ENCODE peak calls at places on chromosome 9, in four cellular contexts. One of them, this sample, is unnamed.

GRCh38 chr9:108775901-108776306 is 79.9 kb downstream of the ACTL7B start:
- DNase-seq in T-helper 17 cell: no peak
- DNase-seq in left cardiac atrium: no peak
- DNase-seq in NCI-H748 treated with DMSO at 0.1 percent for 48 hours: no peak
- DNase-seq in this sample: no peak

GRCh38 chr9:135758870-135759269 is 56.9 kb downstream of the KCNT1 start:
- DNase-seq in left cardiac atrium: no peak
- DNase-seq in NCI-H748 treated with DMSO at 0.1 percent for 48 hours: no peak
- DNase-seq in T-helper 17 cell: no peak
- DNase-seq in this sample: no peak

GRCh38 chr9:96109718-96110351 is 192.1 kb downstream of the HSD17B3 start:
- DNase-seq in NCI-H748 treated with DMSO at 0.1 percent for 48 hours: no peak
- DNase-seq in left cardiac atrium: no peak
- DNase-seq in T-helper 17 cell: no peak
- DNase-seq in this sample: no peak

GRCh38 chr9:92501671-92502393 is 19.5 kb upstream of the ASPN start:
- DNase-seq in left cardiac atrium: peak
- DNase-seq in T-helper 17 cell: no peak
- DNase-seq in NCI-H748 treated with DMSO at 0.1 percent for 48 hours: no peak
- DNase-seq in this sample: no peak

GRCh38 chr9:34675048-34675714 is 12.7 kb upstream of the CCL27 start:
- DNase-seq in T-helper 17 cell: peak
- DNase-seq in NCI-H748 treated with DMSO at 0.1 percent for 48 hours: peak
- DNase-seq in left cardiac atrium: peak
- DNase-seq in this sample: peak

GRCh38 chr9:125843646-125844045 is 96.5 kb downstream of the PBX3 start:
- DNase-seq in NCI-H748 treated with DMSO at 0.1 percent for 48 hours: peak
- DNase-seq in left cardiac atrium: no peak
- DNase-seq in T-helper 17 cell: no peak
- DNase-seq in this sample: no peak

GRCh38 chr9:112705773-112706427 is 12.0 kb downstream of the INIP start:
- DNase-seq in NCI-H748 treated with DMSO at 0.1 percent for 48 hours: no peak
- DNase-seq in T-helper 17 cell: no peak
- DNase-seq in left cardiac atrium: no peak
- DNase-seq in this sample: no peak

GRCh38 chr9:17081351-17081750 is 53.5 kb upstream of the CNTLN start:
- DNase-seq in left cardiac atrium: no peak
- DNase-seq in T-helper 17 cell: no peak
- DNase-seq in NCI-H748 treated with DMSO at 0.1 percent for 48 hours: no peak
- DNase-seq in this sample: no peak

GRCh38 chr9:122190597-122191381 is 31.1 kb downstream of the MORN5 start:
- DNase-seq in T-helper 17 cell: no peak
- DNase-seq in left cardiac atrium: no peak
- DNase-seq in NCI-H748 treated with DMSO at 0.1 percent for 48 hours: no peak
- DNase-seq in this sample: no peak

GRCh38 chr9:34655394-34655793 is 3.4 kb downstream of the IL11RA start:
- DNase-seq in T-helper 17 cell: no peak
- DNase-seq in NCI-H748 treated with DMSO at 0.1 percent for 48 hours: no peak
- DNase-seq in left cardiac atrium: no peak
- DNase-seq in this sample: no peak

GRCh38 chr9:83281306-83282255 is 218.6 kb upstream of the RASEF start:
- DNase-seq in left cardiac atrium: peak
- DNase-seq in T-helper 17 cell: no peak
- DNase-seq in NCI-H748 treated with DMSO at 0.1 percent for 48 hours: no peak
- DNase-seq in this sample: no peak

GRCh38 chr9:78821126-78821822 is 524.3 kb downstream of the PSAT1 start:
- DNase-seq in T-helper 17 cell: no peak
- DNase-seq in left cardiac atrium: no peak
- DNase-seq in NCI-H748 treated with DMSO at 0.1 percent for 48 hours: peak
- DNase-seq in this sample: no peak

GRCh38 chr9:123089040-123089439 is 55.6 kb downstream of the GPR21 start:
- DNase-seq in T-helper 17 cell: no peak
- DNase-seq in NCI-H748 treated with DMSO at 0.1 percent for 48 hours: no peak
- DNase-seq in left cardiac atrium: no peak
- DNase-seq in this sample: no peak

GRCh38 chr9:128553695-128554094 is 1.3 kb downstream of the SPTAN1 start:
- DNase-seq in T-helper 17 cell: no peak
- DNase-seq in NCI-H748 treated with DMSO at 0.1 percent for 48 hours: no peak
- DNase-seq in left cardiac atrium: no peak
- DNase-seq in this sample: no peak

GRCh38 chr9:132683873-132684272 is 13.6 kb downstream of the GTF3C4 start:
- DNase-seq in NCI-H748 treated with DMSO at 0.1 percent for 48 hours: no peak
- DNase-seq in T-helper 17 cell: no peak
- DNase-seq in left cardiac atrium: no peak
- DNase-seq in this sample: no peak

GRCh38 chr9:129162901-129163670 is 15.0 kb downstream of the IER5L start:
- DNase-seq in NCI-H748 treated with DMSO at 0.1 percent for 48 hours: no peak
- DNase-seq in left cardiac atrium: no peak
- DNase-seq in T-helper 17 cell: no peak
- DNase-seq in this sample: no peak

GRCh38 chr9:71767421-71768321 is 642 bp downstream of the CEMIP2 start:
- DNase-seq in NCI-H748 treated with DMSO at 0.1 percent for 48 hours: no peak
- DNase-seq in left cardiac atrium: peak
- DNase-seq in T-helper 17 cell: no peak
- DNase-seq in this sample: peak

GRCh38 chr9:114898741-114899140 is 31.6 kb downstream of the TNFSF8 start:
- DNase-seq in left cardiac atrium: peak
- DNase-seq in T-helper 17 cell: peak
- DNase-seq in NCI-H748 treated with DMSO at 0.1 percent for 48 hours: no peak
- DNase-seq in this sample: peak

GRCh38 chr9:121281614-121282291 is 13.8 kb downstream of the GSN start:
- DNase-seq in NCI-H748 treated with DMSO at 0.1 percent for 48 hours: peak
- DNase-seq in T-helper 17 cell: no peak
- DNase-seq in left cardiac atrium: peak
- DNase-seq in this sample: peak

GRCh38 chr9:80066931-80067330 is 495.2 kb downstream of the TLE4 start:
- DNase-seq in NCI-H748 treated with DMSO at 0.1 percent for 48 hours: no peak
- DNase-seq in T-helper 17 cell: no peak
- DNase-seq in left cardiac atrium: no peak
- DNase-seq in this sample: no peak

GRCh38 chr9:126395439-126396212 is 69.0 kb downstream of the MVB12B start:
- DNase-seq in NCI-H748 treated with DMSO at 0.1 percent for 48 hours: no peak
- DNase-seq in T-helper 17 cell: no peak
- DNase-seq in left cardiac atrium: no peak
- DNase-seq in this sample: no peak

GRCh38 chr9:111153973-111154590 is 115.8 kb upstream of the LPAR1 start:
- DNase-seq in NCI-H748 treated with DMSO at 0.1 percent for 48 hours: no peak
- DNase-seq in T-helper 17 cell: no peak
- DNase-seq in left cardiac atrium: no peak
- DNase-seq in this sample: no peak

GRCh38 chr9:81669011-81669739 is 20.2 kb downstream of the TLE1 start:
- DNase-seq in left cardiac atrium: no peak
- DNase-seq in T-helper 17 cell: no peak
- DNase-seq in NCI-H748 treated with DMSO at 0.1 percent for 48 hours: no peak
- DNase-seq in this sample: no peak

GRCh38 chr9:112443200-112443599 is 43.4 kb upstream of the KIAA1958 start:
- DNase-seq in T-helper 17 cell: no peak
- DNase-seq in left cardiac atrium: no peak
- DNase-seq in NCI-H748 treated with DMSO at 0.1 percent for 48 hours: no peak
- DNase-seq in this sample: no peak

GRCh38 chr9:3410461-3410860 is 115.3 kb downstream of the RFX3 start:
- DNase-seq in T-helper 17 cell: no peak
- DNase-seq in NCI-H748 treated with DMSO at 0.1 percent for 48 hours: no peak
- DNase-seq in left cardiac atrium: no peak
- DNase-seq in this sample: no peak

This sample was measured in Right ventricle myocardium inferior.